ENCODE peak calls at places on chromosome 12, in four cellular contexts. One of them, this sample, is unnamed.
A peak's percentile ranks its signal among the peaks of the same experiment; 100 is the strongest.

GRCh38 chr12:132986885-132987225 is 688 bp downstream of the ZNF26 start:
- DNase-seq in K562: no peak
- DNase-seq in GM12878: no peak
- DNase-seq in HepG2: peak; percentile 3
- DNase-seq in this sample: peak; percentile 25

GRCh38 chr12:6229823-6230222 is 29.6 kb downstream of the CD9 start:
- DNase-seq in GM12878: no peak
- DNase-seq in K562: no peak
- DNase-seq in HepG2: peak; percentile 32
- DNase-seq in this sample: no peak

GRCh38 chr12:87827638-87828264 is 201.4 kb downstream of the C12orf50 start:
- DNase-seq in K562: no peak
- DNase-seq in HepG2: no peak
- DNase-seq in GM12878: no peak
- DNase-seq in this sample: peak; percentile 84

GRCh38 chr12:68405292-68405900 is 73.2 kb upstream of the MDM1 start:
- DNase-seq in GM12878: no peak
- DNase-seq in HepG2: no peak
- DNase-seq in K562: no peak
- DNase-seq in this sample: peak; percentile 36

GRCh38 chr12:16939871-16940306 is 333.9 kb upstream of the LMO3 start:
- DNase-seq in K562: peak; percentile 37
- DNase-seq in GM12878: peak; percentile 26
- DNase-seq in HepG2: peak; percentile 80
- DNase-seq in this sample: peak; percentile 94

GRCh38 chr12:49220972-49221371 is 32.1 kb upstream of the TUBA1A start:
- DNase-seq in HepG2: no peak
- DNase-seq in GM12878: no peak
- DNase-seq in K562: no peak
- DNase-seq in this sample: no peak

GRCh38 chr12:93911436-93911835 is 234.3 kb downstream of the CRADD start:
- DNase-seq in K562: no peak
- DNase-seq in HepG2: no peak
- DNase-seq in GM12878: no peak
- DNase-seq in this sample: no peak

GRCh38 chr12:107125833-107126232 is 32.5 kb upstream of the CRY1 start:
- DNase-seq in HepG2: no peak
- DNase-seq in K562: no peak
- DNase-seq in GM12878: no peak
- DNase-seq in this sample: no peak

GRCh38 chr12:68481181-68481941 is 129.3 kb upstream of the RAP1B start:
- DNase-seq in HepG2: no peak
- DNase-seq in GM12878: peak; percentile 89
- DNase-seq in K562: no peak
- DNase-seq in this sample: no peak

GRCh38 chr12:103800252-103800771 is 40.7 kb downstream of the NT5DC3 start:
- DNase-seq in GM12878: no peak
- DNase-seq in HepG2: peak; percentile 47
- DNase-seq in K562: peak; percentile 32
- DNase-seq in this sample: peak; percentile 30

GRCh38 chr12:16583991-16584745 is 21.8 kb downstream of the LMO3 start:
- DNase-seq in K562: no peak
- DNase-seq in HepG2: no peak
- DNase-seq in GM12878: no peak
- DNase-seq in this sample: no peak

GRCh38 chr12:23399402-23399933 is 550.0 kb downstream of the SOX5 start:
- DNase-seq in K562: no peak
- DNase-seq in HepG2: no peak
- DNase-seq in GM12878: no peak
- DNase-seq in this sample: no peak

GRCh38 chr12:98373982-98374381 is 141.4 kb upstream of the TMPO start:
- DNase-seq in GM12878: no peak
- DNase-seq in HepG2: no peak
- DNase-seq in K562: no peak
- DNase-seq in this sample: no peak

DNA sequence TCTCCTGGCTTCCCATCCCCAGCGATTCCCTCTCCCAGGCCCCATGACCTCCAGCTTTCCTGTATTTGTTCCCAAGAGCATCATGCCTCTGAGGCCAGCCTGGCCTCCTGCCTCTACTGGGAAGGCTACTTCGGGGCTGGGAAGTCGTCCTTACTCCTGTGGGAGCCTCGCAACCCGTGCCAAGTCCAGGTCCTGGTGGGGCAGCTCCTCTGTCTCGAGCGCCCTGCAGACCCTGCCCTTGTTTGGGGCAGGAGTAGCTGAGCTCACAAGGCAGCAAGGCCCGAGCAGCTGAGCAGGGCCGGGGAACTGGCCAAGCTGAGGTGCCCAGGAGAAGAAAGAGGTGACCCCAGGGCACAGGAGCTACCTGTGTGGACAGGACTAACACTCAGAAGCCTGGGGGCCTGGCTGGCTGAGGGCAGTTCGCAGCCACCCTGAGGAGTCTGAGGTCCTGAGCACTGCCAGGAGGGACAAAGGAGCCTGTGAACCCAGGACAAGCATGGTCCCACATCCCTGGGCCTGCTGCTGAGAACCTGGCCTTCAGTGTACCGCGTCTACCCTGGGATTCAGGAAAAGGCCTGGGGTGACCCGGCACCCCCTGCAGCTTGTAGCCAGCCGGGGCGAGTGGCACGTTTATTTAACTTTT is 14.3 kb downstream of the C12orf43 start:
- DNase-seq in HepG2: no peak
- DNase-seq in GM12878: no peak
- DNase-seq in K562: no peak
- DNase-seq in this sample: no peak
- TF ChIP-seq JUNB in HepG2: no peak
- TF ChIP-seq JUNB in GM12878: no peak
- TF ChIP-seq JUNB in K562: no peak
- TF ChIP-seq JUNB in this sample: no peak

GRCh38 chr12:2890388-2891239 is at the start of gene TULP3:
- DNase-seq in HepG2: peak; percentile 95
- DNase-seq in K562: peak; percentile 94
- DNase-seq in GM12878: peak; percentile 78
- DNase-seq in this sample: peak; percentile 98

GRCh38 chr12:2890001-2890387 is 697 bp upstream of the TULP3 start:
- DNase-seq in GM12878: no peak
- DNase-seq in K562: no peak
- DNase-seq in HepG2: no peak
- DNase-seq in this sample: no peak

GRCh38 chr12:2893007-2893406 is 2.3 kb downstream of the TULP3 start:
- DNase-seq in K562: no peak
- DNase-seq in GM12878: no peak
- DNase-seq in HepG2: peak; percentile 46
- DNase-seq in this sample: peak; percentile 43

GRCh38 chr12:2891240-2892053 is 756 bp downstream of the TULP3 start:
- DNase-seq in HepG2: peak; percentile 35
- DNase-seq in GM12878: no peak
- DNase-seq in K562: no peak
- DNase-seq in this sample: peak; percentile 38

DNA sequence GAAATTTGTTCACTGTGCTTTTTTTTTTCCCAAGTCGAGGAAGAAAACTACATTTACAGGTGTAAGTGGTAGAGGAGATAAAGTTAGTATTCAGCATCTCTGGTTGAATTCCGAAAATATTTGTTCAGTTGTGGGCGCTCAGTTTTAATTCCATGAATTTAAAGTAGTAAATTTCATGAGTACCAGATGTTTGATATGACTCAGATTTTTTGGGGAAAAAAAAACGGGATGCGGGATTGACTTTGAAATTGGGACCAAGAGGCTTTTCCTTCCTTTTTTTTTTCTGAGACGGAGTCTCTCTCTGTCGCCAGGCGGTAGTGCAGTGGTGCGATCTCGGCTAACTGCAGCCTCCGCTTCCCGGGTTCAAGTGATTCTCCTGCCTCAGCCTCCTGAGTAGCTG is 1.6 kb downstream of the TULP3 start:
- DNase-seq in K562: no peak
- DNase-seq in HepG2: no peak
- DNase-seq in GM12878: no peak
- DNase-seq in this sample: no peak
- TF ChIP-seq CHD2 in K562: no peak
- TF ChIP-seq CHD2 in HepG2: no peak
- TF ChIP-seq CHD2 in GM12878: no peak
- TF ChIP-seq CHD2 in this sample: no peak

GRCh38 chr12:28145211-28145610 is 45.0 kb upstream of the CCDC91 start:
- DNase-seq in HepG2: no peak
- DNase-seq in GM12878: no peak
- DNase-seq in K562: no peak
- DNase-seq in this sample: no peak
- TF ChIP-seq JUNB in HepG2: no peak
- TF ChIP-seq JUNB in GM12878: no peak
- TF ChIP-seq JUNB in K562: no peak
- TF ChIP-seq JUNB in this sample: no peak

GRCh38 chr12:83434600-83434999 is 747.9 kb downstream of the TMTC2 start:
- DNase-seq in GM12878: no peak
- DNase-seq in HepG2: no peak
- DNase-seq in K562: no peak
- DNase-seq in this sample: no peak

DNA sequence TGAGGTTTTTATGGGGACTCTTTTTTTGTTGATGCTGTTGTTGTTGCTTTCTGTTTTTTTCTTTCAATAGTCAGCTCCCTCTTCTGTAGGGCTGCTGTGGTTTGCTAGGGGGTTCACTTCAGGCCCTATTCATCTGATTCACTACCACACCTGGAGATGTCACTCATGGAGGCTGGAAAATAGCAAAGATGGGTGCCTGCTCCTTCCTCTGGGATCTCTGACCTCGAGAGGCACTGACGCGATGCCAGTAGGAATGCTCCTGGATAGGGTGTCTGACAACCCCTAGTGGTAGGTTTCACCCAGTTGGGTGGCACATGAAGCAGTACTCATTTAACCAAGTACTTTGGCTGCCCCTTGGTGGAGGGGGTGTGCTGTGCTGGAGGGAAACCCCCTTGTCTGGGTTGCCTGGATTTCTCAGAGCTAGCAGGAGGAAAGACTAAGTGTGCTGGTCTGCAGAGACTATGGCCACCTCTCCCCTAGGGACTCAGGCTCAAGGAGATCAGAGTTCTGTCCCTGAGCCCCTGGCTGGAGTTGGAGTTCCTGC is 745.5 kb downstream of the TMTC2 start:
- DNase-seq in HepG2: no peak
- DNase-seq in K562: no peak
- DNase-seq in GM12878: no peak
- DNase-seq in this sample: no peak
- TF ChIP-seq CHD2 in HepG2: no peak
- TF ChIP-seq CHD2 in K562: no peak
- TF ChIP-seq CHD2 in GM12878: no peak
- TF ChIP-seq CHD2 in this sample: no peak

DNA sequence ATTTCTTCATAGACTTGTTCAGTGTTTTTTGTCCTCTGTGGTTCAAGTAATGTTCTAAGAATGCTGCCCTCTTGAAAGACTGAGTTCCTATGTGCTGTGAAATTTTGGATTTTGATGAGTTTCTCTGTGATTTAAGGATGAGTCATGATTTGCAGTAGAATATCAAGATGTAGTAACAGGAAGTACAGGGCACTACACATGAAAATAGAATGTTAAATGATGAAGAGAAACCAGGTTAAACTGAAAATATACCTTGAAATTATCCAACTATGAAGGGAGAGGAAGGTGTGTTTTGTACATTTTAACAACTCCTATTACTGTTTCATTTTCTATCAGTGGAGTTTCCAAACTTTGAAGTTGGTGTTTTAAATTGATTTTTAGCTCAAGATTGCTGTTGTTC is 4.8 kb downstream of the ELK3 start:
- DNase-seq in GM12878: no peak
- DNase-seq in K562: no peak
- DNase-seq in HepG2: no peak
- DNase-seq in this sample: peak; percentile 62
- TF ChIP-seq JUNB in GM12878: no peak
- TF ChIP-seq JUNB in K562: no peak
- TF ChIP-seq JUNB in HepG2: no peak
- TF ChIP-seq JUNB in this sample: peak; percentile 82

GRCh38 chr12:78293039-78293686 is 462.5 kb downstream of the NAV3 start:
- DNase-seq in GM12878: no peak
- DNase-seq in HepG2: peak; percentile 36
- DNase-seq in K562: no peak
- DNase-seq in this sample: no peak

GRCh38 chr12:78290606-78291345 is 460.1 kb downstream of the NAV3 start:
- DNase-seq in K562: no peak
- DNase-seq in GM12878: no peak
- DNase-seq in HepG2: peak; percentile 12
- DNase-seq in this sample: peak; percentile 70
- TF ChIP-seq CHD2 in K562: no peak
- TF ChIP-seq CHD2 in GM12878: no peak
- TF ChIP-seq CHD2 in HepG2: no peak
- TF ChIP-seq CHD2 in this sample: no peak

GRCh38 chr12:122454739-122455138 is 32.3 kb upstream of the CLIP1 start:
- DNase-seq in K562: no peak
- DNase-seq in HepG2: peak; percentile 86
- DNase-seq in GM12878: no peak
- DNase-seq in this sample: no peak
- TF ChIP-seq JUNB in K562: no peak
- TF ChIP-seq JUNB in HepG2: no peak
- TF ChIP-seq JUNB in GM12878: no peak
- TF ChIP-seq JUNB in this sample: no peak

GRCh38 chr12:20885116-20885515 is 74.6 kb downstream of the SLCO1B3 start:
- DNase-seq in HepG2: no peak
- DNase-seq in GM12878: no peak
- DNase-seq in K562: no peak
- DNase-seq in this sample: peak; percentile 52
- TF ChIP-seq CHD2 in HepG2: no peak
- TF ChIP-seq CHD2 in GM12878: no peak
- TF ChIP-seq CHD2 in K562: no peak
- TF ChIP-seq CHD2 in this sample: no peak

This sample was measured in A549.